ENCODE peak calls at places on chromosomes 7 and 10, in five cellular contexts. V is fibroblast of lung, C is aorta, T is Peyer's patch, U is tibial nerve. Z is an unnamed sample.

GRCh38 chr10:130221456-130222375 is 85.5 kb downstream of the GLRX3 start:
- DNase-seq in C (no peak), T (no peak), V (no peak), U (no peak), Z (no peak)

GRCh38 chr10:86182150-86182549 is 184.4 kb downstream of the GRID1 start:
- DNase-seq in V (no peak), T (peak; percentile 17), C (no peak), U (no peak), Z (no peak)

GRCh38 chr7:140196361-140197217 is 19.8 kb upstream of the KDM7A start:
- DNase-seq in V (peak; percentile 68), C (peak; percentile 78), U (peak; percentile 62), T (no peak), Z (no peak)

GRCh38 chr10:1706711-1707110 is 30.6 kb downstream of the ADARB2 start:
- DNase-seq in V (no peak), T (no peak), U (no peak), C (no peak), Z (no peak)

GRCh38 chr7:100585511-100586265 is at the start of gene LRCH4:
- DNase-seq in U (no peak), V (peak; percentile 44), C (no peak), T (peak; percentile 85), Z (peak; percentile 48)

GRCh38 chr7:112453505-112454171 is 3.4 kb downstream of the IFRD1 start:
- DNase-seq in U (no peak), T (no peak), V (peak; percentile 89), C (no peak), Z (no peak)

GRCh38 chr7:44787041-44787440 is 9.4 kb upstream of the PPIA start:
- DNase-seq in U (no peak), C (no peak), V (no peak), T (no peak), Z (no peak)

GRCh38 chr10:95406651-95407280 is 116.0 kb upstream of the PDLIM1 start:
- DNase-seq in V (no peak), C (peak; percentile 88), T (peak; percentile 68), U (peak; percentile 47), Z (no peak)

GRCh38 chr7:77665161-77665560 is 31.1 kb upstream of the RSBN1L start:
- DNase-seq in C (no peak), U (no peak), T (no peak), V (no peak), Z (no peak)

GRCh38 chr7:17298840-17299476 is 506 bp downstream of the AHR start:
- DNase-seq in V (no peak), U (peak; percentile 43), T (peak; percentile 77), C (peak; percentile 73), Z (peak; percentile 29)

GRCh38 chr7:2613113-2613925 is 18.5 kb upstream of the TTYH3 start:
- DNase-seq in C (no peak), T (no peak), U (no peak), V (no peak), Z (no peak)
- H3K27ac ChIP-seq in C (peak overlapping the region; percentile 65), T (no peak overlapping the region), U (peak overlapping the region; percentile 19), V (no peak overlapping the region), Z (no peak overlapping the region)

GRCh38 chr7:8051998-8052397 is 83.4 kb downstream of the GLCCI1 start:
- DNase-seq in C (no peak), V (no peak), U (no peak), T (no peak), Z (no peak)
- H3K36me3 ChIP-seq in C (no peaks in the 10 kb centered on the region), V (no peaks in the 10 kb centered on the region), U (no peaks in the 10 kb centered on the region), T (peaks cover 14% of the 10 kb centered on the region), Z (peaks cover 6% of the 10 kb centered on the region)

DNA sequence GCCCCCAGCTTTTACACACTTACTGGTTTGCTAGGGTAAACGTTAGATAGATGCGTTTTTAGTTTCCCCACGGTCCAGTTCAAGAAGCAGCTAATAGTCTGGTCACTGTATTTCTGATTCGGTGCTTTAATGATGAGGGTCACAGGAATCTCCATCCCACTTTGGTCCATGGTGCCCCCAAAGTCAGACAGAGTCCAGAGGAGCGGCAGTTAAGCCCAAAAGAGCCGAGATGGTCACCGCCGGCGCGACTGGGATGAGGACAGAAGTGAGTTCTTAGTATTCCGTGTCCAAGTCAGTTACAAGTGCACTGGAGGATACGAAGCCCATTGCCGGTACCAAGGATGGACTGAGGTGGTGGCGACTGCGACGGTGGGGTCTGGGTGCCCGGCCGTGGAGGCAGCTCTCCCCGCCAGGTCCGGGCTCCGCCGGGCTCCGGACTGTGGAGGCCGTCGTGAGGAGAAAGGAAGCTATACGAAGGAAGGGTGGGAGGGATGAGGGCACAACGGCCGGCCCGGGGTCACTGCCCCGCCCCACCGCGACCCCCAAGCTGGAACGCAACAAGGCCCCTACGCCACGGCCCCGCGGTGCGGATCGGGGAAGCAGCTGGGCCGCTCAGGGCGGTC is 663 bp downstream of the HERPUD2 start:
- DNase-seq in U (no peak), T (peak; percentile 62), C (no peak), V (peak; percentile 22), Z (no peak)
- H3K4me3 ChIP-seq in U (peak overlapping the region; percentile 93), T (peak overlapping the region; percentile 90), C (peak overlapping the region; percentile 90), V (peak overlapping the region; percentile 63), Z (peak overlapping the region; percentile 98)

GRCh38 chr7:51226916-51227535 is 89.6 kb downstream of the COBL start:
- DNase-seq in V (no peak), C (no peak), T (no peak), U (no peak), Z (no peak)

GRCh38 chr7:51229106-51229537 is 87.5 kb downstream of the COBL start:
- DNase-seq in U (no peak), V (no peak), T (no peak), C (no peak), Z (no peak)

GRCh38 chr7:51229620-51230323 is 86.8 kb downstream of the COBL start:
- DNase-seq in C (no peak), T (no peak), V (no peak), U (no peak), Z (no peak)

GRCh38 chr7:51227861-51228260 is 88.7 kb downstream of the COBL start:
- DNase-seq in U (no peak), C (no peak), T (no peak), V (no peak), Z (no peak)

DNA sequence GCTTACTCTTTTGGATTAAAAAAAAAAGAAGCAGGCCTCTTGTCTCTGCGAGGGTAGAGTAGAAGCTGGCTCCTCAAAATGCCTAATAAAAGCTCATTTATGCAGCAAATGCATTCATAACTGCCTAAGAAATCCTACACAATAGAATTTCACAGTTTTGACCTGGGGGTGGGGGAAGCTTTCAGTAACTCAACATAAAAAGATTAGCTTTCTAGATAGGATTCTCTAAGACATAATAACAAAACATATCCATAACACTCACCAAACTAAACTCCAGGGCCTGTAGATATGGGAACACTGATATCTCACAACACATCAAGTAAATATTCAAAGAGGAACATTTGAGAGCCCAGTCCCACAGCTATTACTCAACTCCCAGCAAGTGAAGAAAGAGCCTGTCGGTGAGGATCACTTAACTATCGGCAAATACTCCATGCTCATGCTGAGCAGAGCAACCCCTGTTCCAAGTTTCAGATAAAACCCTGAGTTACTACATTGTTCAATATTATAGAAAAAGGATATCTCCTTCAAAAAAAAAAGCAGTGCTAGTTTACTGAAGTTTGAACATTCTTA is 88.1 kb downstream of the COBL start:
- DNase-seq in T (no peak), U (no peak), C (no peak), V (no peak), Z (no peak)
- H3K27ac ChIP-seq in T (no peak overlapping the region), U (peak overlapping the region; percentile 74), C (no peak overlapping the region), V (no peak overlapping the region), Z (no peak overlapping the region)

GRCh38 chr7:2227699-2228098 is 5.0 kb downstream of the MAD1L1 start:
- DNase-seq in T (no peak), V (no peak), C (no peak), U (no peak), Z (no peak)
- H3K36me3 ChIP-seq in T (peaks cover 41% of the 10 kb centered on the region), V (peaks cover 17% of the 10 kb centered on the region), C (no peaks in the 10 kb centered on the region), U (no peaks in the 10 kb centered on the region), Z (peaks cover 13% of the 10 kb centered on the region)

Z was measured in effector memory CD4-positive, alpha-beta T cell.